ENCODE peak calls at places on chromosomes 2 and 18, in seven cellular contexts. T, J, X, S, O, C and K are unnamed samples.

GRCh38 chr2:225452677-225453076 is 53.2 kb downstream of the NYAP2 start:
- DNase-seq in T (no peak), J (peak; percentile 1), X (no peak), S (no peak), O (no peak), C (no peak), K (no peak)

GRCh38 chr2:234682492-234683228 is 185.8 kb upstream of the ARL4C start:
- DNase-seq in T (no peak), J (peak; percentile 17), X (no peak), S (no peak), O (no peak), C (no peak), K (no peak)

GRCh38 chr18:54357082-54357659 is 487 bp downstream of the STARD6 start:
- DNase-seq in T (no peak), J (no peak), X (no peak), S (no peak), O (no peak), C (peak; percentile 28), K (no peak)

GRCh38 chr2:207048421-207048820 is 109.1 kb downstream of the CPO start:
- DNase-seq in T (no peak), J (no peak), X (no peak), S (no peak), O (no peak), C (no peak), K (no peak)

GRCh38 chr18:33579868-33580205 is 1.8 kb downstream of the ASXL3 start:
- DNase-seq in T (no peak), J (no peak), X (no peak), S (no peak), O (no peak), C (no peak), K (no peak)

GRCh38 chr2:105545731-105546622 is 147.1 kb upstream of the FHL2 start:
- DNase-seq in T (peak; percentile 41), J (peak; percentile 74), X (peak; percentile 29), S (peak; percentile 33), O (peak; percentile 76), C (peak; percentile 70), K (peak; percentile 63)

GRCh38 chr18:31429623-31430022 is 17.9 kb upstream of the DSG3 start:
- DNase-seq in T (no peak), J (no peak), X (no peak), S (peak; percentile 58), O (no peak), C (no peak), K (no peak)

GRCh38 chr2:123245156-123245555 is 779.9 kb upstream of the CNTNAP5 start:
- DNase-seq in T (no peak), J (no peak), X (no peak), S (no peak), O (no peak), C (no peak), K (no peak)

GRCh38 chr2:201185863-201186262 is 2.9 kb downstream of the CASP10 start:
- DNase-seq in T (no peak), J (no peak), X (no peak), S (no peak), O (no peak), C (no peak), K (no peak)

GRCh38 chr2:30628341-30628740 is 178.9 kb downstream of the CAPN13 start:
- DNase-seq in T (no peak), J (peak; percentile 12), X (no peak), S (no peak), O (no peak), C (no peak), K (no peak)

GRCh38 chr2:232959139-232959538 is 53.9 kb downstream of the NGEF start:
- DNase-seq in T (no peak), J (no peak), X (no peak), S (no peak), O (no peak), C (no peak), K (no peak)

GRCh38 chr2:125582521-125582920 is 1073.4 kb upstream of the GYPC start:
- DNase-seq in T (no peak), J (no peak), X (no peak), S (no peak), O (no peak), C (no peak), K (no peak)

GRCh38 chr2:171811229-171811628 is 82.8 kb downstream of the SLC25A12 start:
- DNase-seq in T (no peak), J (peak; percentile 56), X (peak; percentile 16), S (no peak), O (no peak), C (peak; percentile 12), K (no peak)

GRCh38 chr2:182509-183122 is 81.2 kb downstream of the SH3YL1 start:
- DNase-seq in T (no peak), J (no peak), X (no peak), S (no peak), O (no peak), C (no peak), K (no peak)

GRCh38 chr18:34223164-34223892 is 1.4 kb downstream of the NOL4 start:
- DNase-seq in T (no peak), J (peak; percentile 9), X (no peak), S (no peak), O (peak; percentile 53), C (no peak), K (no peak)

GRCh38 chr2:165745916-165746315 is 48.1 kb downstream of the GALNT3 start:
- DNase-seq in T (no peak), J (peak; percentile 41), X (peak; percentile 8), S (peak; percentile 69), O (no peak), C (no peak), K (no peak)

GRCh38 chr2:24272161-24272802 is 88.1 kb downstream of the ITSN2 start:
- DNase-seq in T (no peak), J (no peak), X (no peak), S (no peak), O (no peak), C (no peak), K (no peak)

GRCh38 chr2:71892896-71893295 is 254.8 kb downstream of the CYP26B1 start:
- DNase-seq in T (no peak), J (no peak), X (no peak), S (no peak), O (peak; percentile 1), C (no peak), K (no peak)

GRCh38 chr2:181904022-181904632 is 12.6 kb downstream of the ITPRID2 start:
- DNase-seq in T (no peak), J (peak; percentile 44), X (no peak), S (no peak), O (peak; percentile 20), C (no peak), K (peak; percentile 75)

GRCh38 chr18:47893047-47893446 is 37.4 kb downstream of the SMAD2 start:
- DNase-seq in T (no peak), J (no peak), X (no peak), S (no peak), O (peak; percentile 20), C (no peak), K (no peak)

GRCh38 chr2:121603185-121603584 is 46.1 kb downstream of the CLASP1 start:
- DNase-seq in T (no peak), J (no peak), X (no peak), S (no peak), O (no peak), C (no peak), K (no peak)

GRCh38 chr2:28842042-28842441 is 28.1 kb downstream of the TRMT61B start:
- DNase-seq in T (no peak), J (no peak), X (no peak), S (no peak), O (no peak), C (no peak), K (peak; percentile 5)

GRCh38 chr2:217827430-217828201 is 175.2 kb downstream of the TNS1 start:
- DNase-seq in T (no peak), J (peak; percentile 63), X (peak; percentile 12), S (no peak), O (no peak), C (no peak), K (no peak)

GRCh38 chr18:286515-287310 is 18.9 kb upstream of the THOC1 start:
- DNase-seq in T (no peak), J (peak; percentile 66), X (peak; percentile 16), S (no peak), O (no peak), C (no peak), K (peak; percentile 19)

GRCh38 chr2:171225302-171225980 is 64.7 kb upstream of the TLK1 start:
- DNase-seq in T (no peak), J (peak; percentile 95), X (peak; percentile 22), S (peak; percentile 90), O (no peak), C (no peak), K (peak; percentile 93)

GRCh38 chr2:181456660-181457120 is 496 bp upstream of the ITGA4 start:
- DNase-seq in T (peak; percentile 64), J (peak; percentile 53), X (no peak), S (no peak), O (peak; percentile 34), C (peak; percentile 49), K (no peak)

GRCh38 chr18:34809697-34810096 is 99.6 kb downstream of the DTNA start:
- DNase-seq in T (no peak), J (peak; percentile 79), X (peak; percentile 2), S (peak; percentile 2), O (peak; percentile 71), C (no peak), K (no peak)

GRCh38 chr2:38933653-38934052 is 44.0 kb downstream of the ARHGEF33 start:
- DNase-seq in T (no peak), J (peak; percentile 82), X (peak; percentile 86), S (no peak), O (no peak), C (no peak), K (no peak)

GRCh38 chr2:221245045-221245444 is 327.1 kb downstream of the EPHA4 start:
- DNase-seq in T (no peak), J (no peak), X (no peak), S (no peak), O (no peak), C (no peak), K (no peak)

GRCh38 chr2:226739508-226740030 is 60.1 kb downstream of the IRS1 start:
- DNase-seq in T (no peak), J (no peak), X (no peak), S (no peak), O (no peak), C (no peak), K (no peak)

GRCh38 chr2:1971124-1971523 is 226.8 kb upstream of the PXDN start:
- DNase-seq in T (no peak), J (no peak), X (no peak), S (no peak), O (no peak), C (no peak), K (no peak)

GRCh38 chr18:44599409-44599808 is 81.3 kb upstream of the SETBP1 start:
- DNase-seq in T (no peak), J (peak; percentile 88), X (no peak), S (peak; percentile 30), O (no peak), C (no peak), K (no peak)

GRCh38 chr2:9149726-9150567 is 56.7 kb upstream of the ASAP2 start:
- DNase-seq in T (no peak), J (no peak), X (no peak), S (no peak), O (no peak), C (no peak), K (no peak)

GRCh38 chr2:226760412-226761194 is 39.0 kb downstream of the IRS1 start:
- DNase-seq in T (no peak), J (peak; percentile 67), X (peak; percentile 61), S (peak; percentile 79), O (no peak), C (no peak), K (no peak)

GRCh38 chr18:35397976-35398375 is 20.8 kb upstream of the ZNF396 start:
- DNase-seq in T (no peak), J (no peak), X (no peak), S (no peak), O (peak; percentile 23), C (no peak), K (no peak)

GRCh38 chr2:176892818-176893217 is 319.8 kb upstream of the HNRNPA3 start:
- DNase-seq in T (no peak), J (no peak), X (no peak), S (no peak), O (no peak), C (no peak), K (no peak)